ENCODE peak calls at places on chromosomes 5 and 9, in five cellular contexts. H is GM23338; G is astrocyte of the spinal cord; Z is naive thymus-derived CD8-positive, alpha-beta T cell; A is stimulated activated CD8-positive, alpha-beta memory T cell treated with anti-CD3 and anti-CD28 coated beads, Interleukin-12 subunit alpha, Interleukin-12 subunit beta, amount 100 ng/mL, for 1 hour. M is an unnamed sample.

GRCh38 chr5:127012933-127013332 is 17.4 kb downstream of the MARCHF3 start:
- DNase-seq in H (no peak), G (peak), Z (no peak), A (no peak), M (no peak)

GRCh38 chr9:137820161-137820855 is 57.3 kb upstream of the CACNA1B start:
- DNase-seq in H (no peak), G (no peak), Z (no peak), A (no peak), M (no peak)

GRCh38 chr5:122756263-122756911 is 18.5 kb upstream of the SNX2 start:
- DNase-seq in H (no peak), G (peak), Z (no peak), A (no peak), M (no peak)

GRCh38 chr9:98678244-98678842 is 30.4 kb downstream of the GABBR2 start:
- DNase-seq in H (peak), G (no peak), Z (no peak), A (no peak), M (no peak)

GRCh38 chr9:111427186-111427585 is 57.0 kb downstream of the ECPAS start:
- DNase-seq in H (no peak), G (peak), Z (no peak), A (no peak), M (no peak)

GRCh38 chr5:848671-849111 is 2.1 kb downstream of the ZDHHC11 start:
- DNase-seq in H (no peak), G (no peak), Z (no peak), A (no peak), M (no peak)

GRCh38 chr5:94849324-94849723 is 230.9 kb downstream of the SLF1 start:
- DNase-seq in H (peak), G (no peak), Z (no peak), A (no peak), M (no peak)

GRCh38 chr5:172105811-172106210 is 82.2 kb downstream of the STK10 start:
- DNase-seq in H (no peak), G (no peak), Z (no peak), A (no peak), M (no peak)

GRCh38 chr9:89871871-89872331 is 267.1 kb downstream of the GADD45G start:
- DNase-seq in H (no peak), G (no peak), Z (no peak), A (no peak), M (no peak)

GRCh38 chr5:115532517-115532916 is 12.1 kb downstream of the FEM1C start:
- DNase-seq in H (no peak), G (no peak), Z (no peak), A (no peak), M (no peak)

GRCh38 chr5:74028976-74029375 is 403.0 kb downstream of the ARHGEF28 start:
- DNase-seq in H (no peak), G (no peak), Z (no peak), A (no peak), M (no peak)

GRCh38 chr5:95486185-95486584 is 68.6 kb downstream of the SKIC3 start:
- DNase-seq in H (peak), G (no peak), Z (no peak), A (no peak), M (no peak)

GRCh38 chr5:180852510-180852909 is 8.6 kb downstream of the ZFP62 start:
- DNase-seq in H (no peak), G (no peak), Z (no peak), A (no peak), M (no peak)

GRCh38 chr5:159510282-159510681 is 180.0 kb upstream of the IL12B start:
- DNase-seq in H (peak), G (peak), Z (no peak), A (no peak), M (peak)

GRCh38 chr5:33788922-33789321 is 102.9 kb downstream of the ADAMTS12 start:
- DNase-seq in H (no peak), G (peak), Z (no peak), A (no peak), M (no peak)

GRCh38 chr5:62093981-62094380 is 212.0 kb upstream of the KIF2A start:
- DNase-seq in H (peak), G (peak), Z (no peak), A (no peak), M (peak)

GRCh38 chr5:424259-425110 is 18.5 kb upstream of the EXOC3 start:
- DNase-seq in H (no peak), G (no peak), Z (no peak), A (no peak), M (no peak)

GRCh38 chr5:79200573-79201183 is 35.3 kb upstream of the JMY start:
- DNase-seq in H (no peak), G (no peak), Z (no peak), A (no peak), M (peak)

GRCh38 chr9:134067904-134068741 is at the start of gene BRD3:
- DNase-seq in H (peak), G (peak), Z (peak), A (peak), M (peak)

GRCh38 chr9:129281506-129282145 is 103.6 kb upstream of the IER5L start:
- DNase-seq in H (no peak), G (no peak), Z (no peak), A (no peak), M (no peak)

GRCh38 chr5:123511290-123511647 is 708 bp upstream of the CSNK1G3 start:
- DNase-seq in H (peak), G (peak), Z (no peak), A (no peak), M (no peak)

GRCh38 chr9:85142461-85143401 is 473.2 kb downstream of the NTRK2 start:
- DNase-seq in H (peak), G (no peak), Z (no peak), A (no peak), M (peak)

GRCh38 chr5:1118231-1118698 is 6.4 kb upstream of the SLC12A7 start:
- DNase-seq in H (no peak), G (no peak), Z (no peak), A (no peak), M (no peak)

GRCh38 chr5:134028496-134028895 is 23.7 kb upstream of the VDAC1 start:
- DNase-seq in H (no peak), G (peak), Z (no peak), A (no peak), M (no peak)

GRCh38 chr9:133090752-133091325 is 29.1 kb downstream of the CEL start:
- DNase-seq in H (no peak), G (no peak), Z (no peak), A (no peak), M (peak)

GRCh38 chr9:80699551-80699998 is 989.8 kb downstream of the TLE1 start:
- DNase-seq in H (peak), G (peak), Z (no peak), A (no peak), M (no peak)

GRCh38 chr5:3825888-3826465 is 230.3 kb downstream of the IRX1 start:
- DNase-seq in H (no peak), G (no peak), Z (no peak), A (no peak), M (no peak)

GRCh38 chr5:161691911-161692310 is 6.4 kb downstream of the GABRA6 start:
- DNase-seq in H (no peak), G (no peak), Z (no peak), A (no peak), M (no peak)

GRCh38 chr9:126169736-126170135 is 156.9 kb upstream of the MVB12B start:
- DNase-seq in H (no peak), G (no peak), Z (no peak), A (no peak), M (no peak)

GRCh38 chr9:122339579-122339978 is 31.2 kb upstream of the PTGS1 start:
- DNase-seq in H (no peak), G (no peak), Z (no peak), A (no peak), M (no peak)

GRCh38 chr5:172059661-172060100 is 53.2 kb upstream of the FBXW11 start:
- DNase-seq in H (peak), G (no peak), Z (no peak), A (no peak), M (no peak)

GRCh38 chr9:2593754-2594153 is 27.8 kb upstream of the VLDLR start:
- DNase-seq in H (no peak), G (no peak), Z (no peak), A (no peak), M (no peak)

GRCh38 chr9:132412089-132412488 is 2.1 kb downstream of the CFAP77 start:
- DNase-seq in H (peak), G (no peak), Z (peak), A (no peak), M (peak)

GRCh38 chr9:131366745-131367401 is 27.0 kb upstream of the PRRC2B start:
- DNase-seq in H (peak), G (peak), Z (no peak), A (no peak), M (peak)

GRCh38 chr9:123423036-123423640 is 67.1 kb downstream of the CRB2 start:
- DNase-seq in H (peak), G (no peak), Z (no peak), A (no peak), M (no peak)

GRCh38 chr9:82247318-82247717 is 258.7 kb downstream of the SPATA31D1 start:
- DNase-seq in H (no peak), G (peak), Z (no peak), A (no peak), M (no peak)

GRCh38 chr9:95508242-95508967 is 8.4 kb downstream of the PTCH1 start:
- DNase-seq in H (no peak), G (no peak), Z (no peak), A (no peak), M (peak)

GRCh38 chr5:77155179-77155839 is 55.2 kb upstream of the PDE8B start:
- DNase-seq in H (no peak), G (no peak), Z (peak), A (peak), M (no peak)

M was measured in Caco-2.